ENCODE peak calls at places on chromosomes 7 and 10, in four cellular contexts. One of them, this sample, is unnamed.

GRCh38 chr10:100006241-100006886 is 3.4 kb downstream of the DNMBP start:
- DNase-seq in H1: no peak
- DNase-seq in IMR-90: peak; percentile 97
- DNase-seq in H9: no peak
- DNase-seq in this sample: peak; percentile 69

GRCh38 chr7:100396421-100396982 is 23.2 kb downstream of the PILRA start:
- DNase-seq in H1: no peak
- DNase-seq in IMR-90: no peak
- DNase-seq in H9: no peak
- DNase-seq in this sample: no peak

GRCh38 chr7:64854969-64855368 is 48.1 kb upstream of the ZNF273 start:
- DNase-seq in H1: no peak
- DNase-seq in IMR-90: no peak
- DNase-seq in H9: no peak
- DNase-seq in this sample: no peak

GRCh38 chr10:78584266-78584665 is 484.5 kb upstream of the ZMIZ1 start:
- DNase-seq in H1: no peak
- DNase-seq in IMR-90: no peak
- DNase-seq in H9: peak; percentile 18
- DNase-seq in this sample: no peak

GRCh38 chr10:23417254-23417653 is 21.6 kb upstream of the OTUD1 start:
- DNase-seq in H1: no peak
- DNase-seq in IMR-90: no peak
- DNase-seq in H9: no peak
- DNase-seq in this sample: peak; percentile 82

GRCh38 chr10:44651834-44652233 is 259.3 kb upstream of the TMEM72 start:
- DNase-seq in H1: no peak
- DNase-seq in IMR-90: peak; percentile 51
- DNase-seq in H9: no peak
- DNase-seq in this sample: no peak

GRCh38 chr10:103748020-103748419 is 107.4 kb downstream of the SH3PXD2A start:
- DNase-seq in H1: no peak
- DNase-seq in IMR-90: no peak
- DNase-seq in H9: no peak
- DNase-seq in this sample: no peak

GRCh38 chr7:1948887-1949680 is 279.0 kb downstream of the ELFN1 start:
- DNase-seq in H1: no peak
- DNase-seq in IMR-90: no peak
- DNase-seq in H9: no peak
- DNase-seq in this sample: no peak

GRCh38 chr10:7426349-7426748 is 15.5 kb upstream of the SFMBT2 start:
- DNase-seq in H1: no peak
- DNase-seq in IMR-90: no peak
- DNase-seq in H9: no peak
- DNase-seq in this sample: no peak

GRCh38 chr7:28685660-28686417 is 272.3 kb downstream of the TRIL start:
- DNase-seq in H1: peak; percentile 77
- DNase-seq in IMR-90: peak; percentile 99
- DNase-seq in H9: peak; percentile 83
- DNase-seq in this sample: peak; percentile 99

GRCh38 chr10:43395571-43396060 is 13.4 kb downstream of the HNRNPF start:
- DNase-seq in H1: no peak
- DNase-seq in IMR-90: peak; percentile 28
- DNase-seq in H9: no peak
- DNase-seq in this sample: no peak

GRCh38 chr7:150686030-150686626 is 622 bp downstream of the GIMAP2 start:
- DNase-seq in H1: no peak
- DNase-seq in IMR-90: no peak
- DNase-seq in H9: no peak
- DNase-seq in this sample: no peak

GRCh38 chr7:150688630-150689029 is 3.1 kb downstream of the GIMAP2 start:
- DNase-seq in H1: no peak
- DNase-seq in IMR-90: no peak
- DNase-seq in H9: no peak
- DNase-seq in this sample: no peak

GRCh38 chr7:150685219-150686029 is at the start of gene GIMAP2:
- DNase-seq in H1: no peak
- DNase-seq in IMR-90: no peak
- DNase-seq in H9: no peak
- DNase-seq in this sample: no peak
- H3K27ac ChIP-seq in H1: no peak within 1 kb of the TSS
- H3K27ac ChIP-seq in IMR-90: no peak within 1 kb of the TSS
- H3K27ac ChIP-seq in H9: no peak within 1 kb of the TSS
- H3K27ac ChIP-seq in this sample: no peak within 1 kb of the TSS

DNA sequence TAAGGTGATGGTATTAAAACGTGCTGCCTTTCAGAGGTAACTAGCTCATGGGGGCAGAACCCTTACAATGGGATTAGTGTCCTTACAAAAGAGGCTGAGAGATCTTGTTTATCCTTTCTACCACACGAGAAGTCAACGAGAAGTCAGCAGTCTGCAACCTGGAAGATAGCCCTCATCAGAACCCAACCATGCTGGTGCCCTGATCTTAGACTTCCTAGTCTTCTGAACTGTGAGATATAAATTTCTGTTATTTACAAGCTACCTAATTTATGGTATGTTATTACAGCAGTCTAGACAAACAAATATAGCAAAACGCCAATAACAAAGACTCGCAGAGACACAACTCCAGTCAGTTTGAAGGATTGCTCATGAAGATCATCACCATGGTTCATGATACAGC is 157.5 kb upstream of the TMEM106B start:
- DNase-seq in H1: no peak
- DNase-seq in IMR-90: no peak
- DNase-seq in H9: no peak
- DNase-seq in this sample: no peak
- H3K9ac ChIP-seq in H1: no peak overlapping the region
- H3K9ac ChIP-seq in IMR-90: no peak overlapping the region
- H3K9ac ChIP-seq in H9: no peak overlapping the region
- H3K9ac ChIP-seq in this sample: no peak overlapping the region

GRCh38 chr10:116278832-116279231 is 5.8 kb upstream of the GFRA1 start:
- DNase-seq in H1: no peak
- DNase-seq in IMR-90: peak; percentile 20
- DNase-seq in H9: no peak
- DNase-seq in this sample: no peak

GRCh38 chr10:116286801-116287200 is 13.8 kb upstream of the GFRA1 start:
- DNase-seq in H1: no peak
- DNase-seq in IMR-90: no peak
- DNase-seq in H9: no peak
- DNase-seq in this sample: no peak

GRCh38 chr10:116281780-116282179 is 8.8 kb upstream of the GFRA1 start:
- DNase-seq in H1: no peak
- DNase-seq in IMR-90: no peak
- DNase-seq in H9: no peak
- DNase-seq in this sample: peak; percentile 56
- H4K5ac ChIP-seq in H1: no peak overlapping the region
- H4K5ac ChIP-seq in IMR-90: no peak overlapping the region
- H4K5ac ChIP-seq in H9: no peak overlapping the region
- H4K5ac ChIP-seq in this sample: no peak overlapping the region

DNA sequence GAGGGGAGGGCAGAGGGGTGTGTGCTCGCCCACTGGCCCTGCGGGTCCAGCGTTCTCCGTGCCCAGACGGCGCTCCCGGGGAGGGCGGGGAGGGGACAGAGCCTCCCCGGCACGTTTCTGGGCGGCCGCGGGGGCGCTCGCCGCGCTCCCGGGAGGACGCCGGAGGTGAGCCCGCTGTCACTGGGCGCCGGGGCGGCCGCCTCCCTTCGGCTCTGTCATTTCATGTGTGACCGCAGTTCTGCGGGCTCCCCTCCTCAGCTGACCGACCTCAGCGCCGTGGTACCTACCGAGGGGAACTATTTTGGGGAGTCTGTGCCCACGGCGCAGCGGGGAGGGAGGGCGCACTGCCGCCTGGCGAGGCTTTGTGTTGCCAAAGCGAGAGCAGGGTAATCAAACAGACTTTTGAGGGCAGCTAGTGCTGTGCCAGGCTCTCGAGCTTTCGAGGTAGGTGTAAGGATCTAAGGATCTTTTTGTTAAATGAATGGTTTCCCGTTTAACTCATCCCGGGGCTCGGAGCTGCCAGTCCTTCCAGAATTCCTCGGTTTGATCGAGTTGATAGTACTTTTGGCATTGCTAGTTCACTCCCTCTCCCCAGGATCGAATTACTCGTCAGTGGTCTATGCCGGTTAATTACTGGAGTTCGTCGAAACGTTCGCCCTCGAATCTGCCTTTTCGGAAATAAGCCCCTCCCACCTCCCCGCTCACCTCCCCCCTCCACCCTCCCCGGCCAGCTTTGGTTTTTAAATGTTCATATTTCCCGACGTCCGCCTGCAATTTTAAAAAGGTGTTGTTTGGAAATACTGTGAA is 1.9 kb downstream of the ARID5B start:
- DNase-seq in H1: no peak
- DNase-seq in IMR-90: peak; percentile 55
- DNase-seq in H9: peak; percentile 61
- DNase-seq in this sample: peak; percentile 81
- H3K27ac ChIP-seq in H1: no peak overlapping the region
- H3K27ac ChIP-seq in IMR-90: peak overlapping the region; percentile 99
- H3K27ac ChIP-seq in H9: no peak overlapping the region
- H3K27ac ChIP-seq in this sample: no peak overlapping the region

GRCh38 chr7:154433632-154434598 is 381.7 kb downstream of the DPP6 start:
- DNase-seq in H1: no peak
- DNase-seq in IMR-90: no peak
- DNase-seq in H9: no peak
- DNase-seq in this sample: no peak

GRCh38 chr7:154437238-154437637 is 385.0 kb downstream of the DPP6 start:
- DNase-seq in H1: no peak
- DNase-seq in IMR-90: no peak
- DNase-seq in H9: no peak
- DNase-seq in this sample: no peak

GRCh38 chr7:154438571-154438970 is 386.4 kb downstream of the DPP6 start:
- DNase-seq in H1: no peak
- DNase-seq in IMR-90: no peak
- DNase-seq in H9: no peak
- DNase-seq in this sample: no peak

GRCh38 chr7:154440058-154440457 is 387.9 kb downstream of the DPP6 start:
- DNase-seq in H1: no peak
- DNase-seq in IMR-90: no peak
- DNase-seq in H9: no peak
- DNase-seq in this sample: no peak

DNA sequence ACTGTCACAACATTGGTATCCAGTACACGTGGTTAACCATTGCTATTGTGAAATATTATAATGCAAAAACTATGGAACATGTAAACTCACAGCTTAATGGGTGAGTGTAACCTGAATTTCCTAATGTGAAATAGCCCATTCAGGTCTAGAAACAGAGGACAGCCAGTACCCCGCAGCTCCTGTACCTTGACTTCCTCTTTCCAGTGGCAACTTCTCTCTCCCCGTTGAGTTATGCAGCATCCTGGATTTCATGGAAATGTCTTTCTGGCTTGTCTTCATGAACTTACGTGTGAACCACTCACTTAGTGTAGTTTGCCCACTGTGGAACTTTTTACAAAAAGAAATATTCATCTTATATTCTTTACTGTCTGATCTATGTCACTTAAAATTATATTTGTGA is 384.4 kb downstream of the DPP6 start:
- DNase-seq in H1: no peak
- DNase-seq in IMR-90: no peak
- DNase-seq in H9: no peak
- DNase-seq in this sample: no peak
- H3K9ac ChIP-seq in H1: no peak overlapping the region
- H3K9ac ChIP-seq in IMR-90: no peak overlapping the region
- H3K9ac ChIP-seq in H9: no peak overlapping the region
- H3K9ac ChIP-seq in this sample: no peak overlapping the region

GRCh38 chr7:76269895-76270294 is 32.6 kb upstream of the HSPB1 start:
- DNase-seq in H1: no peak
- DNase-seq in IMR-90: no peak
- DNase-seq in H9: no peak
- DNase-seq in this sample: no peak

GRCh38 chr7:76268376-76268775 is 34.1 kb upstream of the HSPB1 start:
- DNase-seq in H1: no peak
- DNase-seq in IMR-90: no peak
- DNase-seq in H9: no peak
- DNase-seq in this sample: no peak

GRCh38 chr7:76273503-76273902 is 29.0 kb upstream of the HSPB1 start:
- DNase-seq in H1: no peak
- DNase-seq in IMR-90: no peak
- DNase-seq in H9: no peak
- DNase-seq in this sample: no peak

GRCh38 chr7:76272142-76272541 is 30.3 kb upstream of the HSPB1 start:
- DNase-seq in H1: no peak
- DNase-seq in IMR-90: no peak
- DNase-seq in H9: no peak
- DNase-seq in this sample: no peak

GRCh38 chr7:76272872-76273271 is 29.6 kb upstream of the HSPB1 start:
- DNase-seq in H1: no peak
- DNase-seq in IMR-90: no peak
- DNase-seq in H9: no peak
- DNase-seq in this sample: no peak
- H4K5ac ChIP-seq in H1: no peak overlapping the region
- H4K5ac ChIP-seq in IMR-90: no peak overlapping the region
- H4K5ac ChIP-seq in H9: no peak overlapping the region
- H4K5ac ChIP-seq in this sample: no peak overlapping the region

This sample was measured in mesendoderm.